ENCODE peak calls at places on chromosome 14, in seven cellular contexts. K is CD8-positive, alpha-beta T cell; P is CD4-positive, alpha-beta memory T cell; D is tibial artery; Q is pancreas; X is skeletal muscle cell; A is suprapubic skin. Y is an unnamed sample.

GRCh38 chr14:104388631-104389325 is 190.8 kb upstream of the C14orf180 start:
- DNase-seq in X (no peak), A (peak; percentile 75), Q (no peak), D (no peak), P (no peak), K (peak; percentile 46), Y (no peak)

GRCh38 chr14:21024668-21025373 is at the start of gene NDRG2:
- DNase-seq in P (peak; percentile 71), X (no peak), K (peak; percentile 85), Q (peak; percentile 85), A (peak; percentile 90), D (peak; percentile 91), Y (no peak)

GRCh38 chr14:71036433-71036832 is 129.2 kb downstream of the PCNX1 start:
- DNase-seq in X (no peak), P (no peak), Q (no peak), A (no peak), D (no peak), K (no peak), Y (no peak)

GRCh38 chr14:36070056-36071043 is 106.2 kb downstream of the PTCSC3 start:
- DNase-seq in A (no peak), X (peak; percentile 9), K (no peak), Q (peak; percentile 38), P (no peak), D (no peak), Y (peak; percentile 52)

GRCh38 chr14:37566811-37567371 is 28.2 kb downstream of the FOXA1 start:
- DNase-seq in K (no peak), Q (no peak), D (no peak), A (no peak), X (no peak), P (no peak), Y (no peak)

GRCh38 chr14:92135269-92135668 is 13.5 kb downstream of the CPSF2 start:
- DNase-seq in K (no peak), X (no peak), P (peak; percentile 10), D (no peak), A (no peak), Q (no peak), Y (no peak)

GRCh38 chr14:98949031-98949430 is 323.0 kb downstream of the BCL11B start:
- DNase-seq in Q (no peak), K (no peak), D (no peak), X (no peak), A (peak; percentile 38), P (no peak), Y (no peak)

GRCh38 chr14:67623114-67623513 is 3.4 kb downstream of the ARG2 start:
- DNase-seq in D (no peak), K (no peak), P (no peak), X (no peak), Q (no peak), A (no peak), Y (no peak)

GRCh38 chr14:77423423-77423822 is at the start of gene NOXRED1:
- DNase-seq in K (no peak), Q (no peak), D (no peak), A (no peak), P (no peak), X (no peak), Y (no peak)

GRCh38 chr14:90654831-90655276 is 161.4 kb downstream of the TTC7B start:
- DNase-seq in K (no peak), A (no peak), Q (no peak), X (no peak), P (no peak), D (no peak), Y (no peak)

GRCh38 chr14:103126873-103127304 is 3.6 kb downstream of the TNFAIP2 start:
- DNase-seq in X (no peak), K (no peak), A (peak; percentile 70), Q (peak; percentile 73), P (no peak), D (no peak), Y (no peak)

GRCh38 chr14:86999076-86999475 is 993.9 kb downstream of the GALC start:
- DNase-seq in D (no peak), P (no peak), A (no peak), X (no peak), K (no peak), Q (no peak), Y (no peak)

GRCh38 chr14:23712287-23712686 is 76.1 kb downstream of the DHRS2 start:
- DNase-seq in K (no peak), X (no peak), P (no peak), A (no peak), Q (no peak), D (no peak), Y (no peak)

GRCh38 chr14:22531451-22532344 is 57.3 kb downstream of the DAD1 start:
- DNase-seq in D (no peak), A (no peak), P (no peak), X (no peak), Q (no peak), K (no peak), Y (no peak)

GRCh38 chr14:22533739-22534359 is 55.2 kb downstream of the DAD1 start:
- DNase-seq in K (no peak), P (no peak), X (no peak), A (no peak), D (no peak), Q (no peak), Y (no peak)

GRCh38 chr14:22533057-22533704 is 55.8 kb downstream of the DAD1 start:
- DNase-seq in A (no peak), K (no peak), X (no peak), P (no peak), Q (no peak), D (no peak), Y (no peak)

GRCh38 chr14:22534547-22534946 is 54.5 kb downstream of the DAD1 start:
- DNase-seq in X (no peak), D (no peak), P (no peak), A (no peak), Q (no peak), K (no peak), Y (no peak)

GRCh38 chr14:22532345-22533056 is 56.5 kb downstream of the DAD1 start:
- DNase-seq in X (no peak), A (no peak), D (no peak), K (no peak), P (no peak), Q (no peak), Y (no peak)
- H3K4me3 ChIP-seq in X (no peak overlapping the region), A (no peak overlapping the region), D (no peak overlapping the region), K (peak overlapping the region; percentile 43), P (peak overlapping the region; percentile 49), Q (no peak overlapping the region), Y (no peak overlapping the region)

GRCh38 chr14:105486333-105486973 is at the start of gene CRIP1:
- DNase-seq in Q (peak; percentile 28), P (no peak), D (no peak), X (no peak), A (no peak), K (no peak), Y (no peak)
- H3K4me3 ChIP-seq in Q (peak within 1 kb of the TSS; percentile 43), P (peak within 1 kb of the TSS; percentile 79), D (peak within 1 kb of the TSS; percentile 65), X (peak within 1 kb of the TSS; percentile 26), A (peak within 1 kb of the TSS; percentile 82), K (peak within 1 kb of the TSS; percentile 96), Y (peak within 1 kb of the TSS; percentile 37)

GRCh38 chr14:43939836-43940235 is 567.2 kb downstream of the FSCB start:
- DNase-seq in X (no peak), Q (no peak), P (no peak), K (no peak), D (no peak), A (no peak), Y (no peak)

GRCh38 chr14:43938588-43939281 is 568.3 kb downstream of the FSCB start:
- DNase-seq in Q (no peak), A (no peak), D (no peak), K (no peak), P (no peak), X (no peak), Y (no peak)

GRCh38 chr14:43937001-43937400 is 570.1 kb downstream of the FSCB start:
- DNase-seq in P (no peak), D (no peak), X (no peak), Q (no peak), A (no peak), K (no peak), Y (no peak)

GRCh38 chr14:43934102-43934501 is 573.0 kb downstream of the FSCB start:
- DNase-seq in D (no peak), P (no peak), X (no peak), Q (no peak), A (no peak), K (no peak), Y (no peak)
- H3K4me3 ChIP-seq in D (no peak overlapping the region), P (no peak overlapping the region), X (no peak overlapping the region), Q (no peak overlapping the region), A (no peak overlapping the region), K (no peak overlapping the region), Y (no peak overlapping the region)

GRCh38 chr14:55306938-55307589 is 35.8 kb downstream of the FBXO34 start:
- DNase-seq in A (no peak), P (no peak), X (no peak), Q (no peak), K (no peak), D (no peak), Y (no peak)

GRCh38 chr14:55301722-55302121 is 30.5 kb downstream of the FBXO34 start:
- DNase-seq in X (peak; percentile 47), D (no peak), Q (no peak), A (no peak), K (no peak), P (no peak), Y (peak; percentile 51)

GRCh38 chr14:55302367-55302766 is 31.1 kb downstream of the FBXO34 start:
- DNase-seq in D (no peak), X (no peak), P (no peak), Q (no peak), K (no peak), A (no peak), Y (no peak)

GRCh38 chr14:55303646-55304277 is 32.5 kb downstream of the FBXO34 start:
- DNase-seq in K (no peak), A (no peak), P (no peak), Q (no peak), D (no peak), X (peak; percentile 6), Y (no peak)

GRCh38 chr14:55302770-55303472 is 31.7 kb downstream of the FBXO34 start:
- DNase-seq in K (no peak), P (no peak), X (no peak), D (no peak), Q (no peak), A (no peak), Y (no peak)
- H3K4me3 ChIP-seq in K (no peak overlapping the region), P (no peak overlapping the region), X (no peak overlapping the region), D (no peak overlapping the region), Q (no peak overlapping the region), A (no peak overlapping the region), Y (no peak overlapping the region)

GRCh38 chr14:61703342-61704129 is 8.2 kb downstream of the HIF1A start:
- DNase-seq in P (no peak), D (no peak), K (no peak), Q (no peak), A (no peak), X (no peak), Y (no peak)
- H3K4me3 ChIP-seq in P (no peak overlapping the region), D (no peak overlapping the region), K (no peak overlapping the region), Q (no peak overlapping the region), A (no peak overlapping the region), X (peak overlapping the region; percentile 89), Y (peak overlapping the region; percentile 90)

GRCh38 chr14:60485057-60485599 is 735 bp downstream of the C14orf39 start:
- DNase-seq in P (no peak), K (no peak), X (no peak), A (no peak), Q (no peak), D (no peak), Y (no peak)
- H3K4me3 ChIP-seq in P (no peak overlapping the region), K (peak overlapping the region; percentile 17), X (peak overlapping the region; percentile 70), A (peak overlapping the region; percentile 31), Q (no peak overlapping the region), D (peak overlapping the region; percentile 17), Y (no peak overlapping the region)